ENCODE peak calls at places on chromosomes 13 and 19, in four cellular contexts. G, U, H and W are unnamed samples.

GRCh38 chr13:49302817-49303216 is 55.1 kb downstream of the CDADC1 start:
- DNase-seq in G (no peak), H (no peak), U (no peak), W (no peak)

GRCh38 chr13:37491661-37492060 is 106.9 kb downstream of the POSTN start:
- DNase-seq in H (no peak), G (no peak), U (no peak), W (no peak)

GRCh38 chr19:29525901-29526729 is at the start of gene VSTM2B:
- DNase-seq in H (no peak), U (no peak), G (no peak), W (no peak)

GRCh38 chr13:47858678-47859050 is 142.4 kb downstream of the SUCLA2 start:
- DNase-seq in U (no peak), G (no peak), H (no peak), W (no peak)

GRCh38 chr19:19460761-19461265 is 54.5 kb downstream of the TSSK6 start:
- DNase-seq in G (no peak), H (no peak), U (no peak), W (no peak)

GRCh38 chr19:56900573-56901097 is 60.1 kb upstream of the PEG3 start:
- DNase-seq in U (no peak), H (peak; percentile 98), G (no peak), W (no peak)

GRCh38 chr13:89726690-89727435 is 1620.6 kb upstream of the MIR17HG start:
- DNase-seq in H (no peak), G (no peak), U (no peak), W (peak; percentile 22)

GRCh38 chr19:18479964-18480723 is 41.7 kb downstream of the ELL start:
- DNase-seq in U (no peak), H (no peak), G (no peak), W (no peak)

GRCh38 chr19:37669336-37669963 is 14.2 kb upstream of the ZFP30 start:
- DNase-seq in U (no peak), H (no peak), G (no peak), W (no peak)
- H3K4me3 ChIP-seq in U (no peak overlapping the region), H (no peak overlapping the region), G (no peak overlapping the region), W (no peak overlapping the region)

DNA sequence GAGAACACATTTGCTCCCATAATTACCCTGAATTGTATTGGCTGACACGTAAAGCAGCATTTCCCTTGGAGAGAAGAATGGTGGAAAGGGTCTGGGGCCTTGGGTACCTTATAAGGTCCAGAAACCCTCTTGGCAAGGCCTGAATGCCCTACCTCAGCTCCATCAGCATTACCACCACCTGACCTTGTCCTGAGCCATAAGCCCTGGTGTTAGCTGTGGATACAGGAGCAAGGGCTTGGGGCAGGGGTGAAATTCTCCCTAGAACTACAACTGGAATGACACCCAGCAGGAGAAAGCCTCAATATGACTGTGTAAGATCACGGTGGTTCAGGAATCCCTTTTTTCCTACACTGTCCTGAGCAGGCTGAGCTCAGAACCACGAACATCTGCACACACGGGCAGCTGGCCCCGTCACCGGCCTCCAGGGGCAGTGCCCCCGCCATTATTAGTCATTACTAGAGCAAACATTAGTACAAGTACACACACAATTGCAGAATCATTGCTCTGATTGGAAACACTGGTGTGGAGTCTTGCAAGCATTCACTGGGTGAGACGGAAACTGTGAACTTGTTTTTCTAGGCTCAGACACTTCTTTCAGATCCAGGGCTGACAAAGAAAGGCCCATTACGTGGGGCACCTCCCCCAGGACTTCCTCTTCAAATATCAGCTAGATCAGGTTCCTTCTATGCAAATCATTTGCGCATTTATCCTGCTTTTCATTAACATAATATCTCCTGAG is 26.7 kb upstream of the MTIF3 start:
- DNase-seq in G (no peak), H (peak; percentile 76), U (no peak), W (peak; percentile 17)
- TF ChIP-seq TCF7L2 in G (no peak), H (no peak), U (no peak), W (no peak)

GRCh38 chr19:15317392-15318011 is 14.8 kb downstream of the BRD4 start:
- DNase-seq in G (no peak), H (peak; percentile 66), U (no peak), W (no peak)

GRCh38 chr19:15321739-15322138 is 10.6 kb downstream of the BRD4 start:
- DNase-seq in G (no peak), H (no peak), U (no peak), W (no peak)

GRCh38 chr19:15318241-15318691 is 14.1 kb downstream of the BRD4 start:
- DNase-seq in H (no peak), U (no peak), G (no peak), W (no peak)

GRCh38 chr19:15323496-15324235 is 8.7 kb downstream of the BRD4 start:
- DNase-seq in G (no peak), H (peak; percentile 59), U (no peak), W (no peak)

GRCh38 chr19:15320118-15320517 is 12.2 kb downstream of the BRD4 start:
- DNase-seq in H (no peak), U (no peak), G (no peak), W (no peak)
- H3K4me3 ChIP-seq in H (no peak overlapping the region), U (no peak overlapping the region), G (no peak overlapping the region), W (no peak overlapping the region)

DNA sequence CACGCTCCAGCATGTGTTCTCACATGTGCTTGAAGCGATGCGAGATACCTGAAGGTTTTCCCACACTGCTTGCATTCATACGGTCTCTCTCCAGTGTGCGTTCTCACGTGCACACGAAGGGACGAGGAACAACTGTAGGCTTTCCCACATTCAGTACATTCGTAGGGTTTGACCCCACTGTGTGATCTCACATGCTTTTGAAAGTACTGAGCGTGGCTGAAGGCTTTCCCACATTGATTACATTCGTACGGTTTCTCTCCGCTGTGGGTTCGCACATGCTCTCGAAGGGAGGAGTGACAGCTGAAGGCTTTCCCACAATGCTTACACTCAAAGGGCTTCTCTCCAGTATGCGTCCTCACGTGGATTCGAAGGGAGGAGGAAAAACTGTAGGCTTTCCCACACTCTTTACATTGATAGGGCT is 11.3 kb downstream of the ZNF77 start:
- DNase-seq in G (no peak), U (no peak), H (no peak), W (no peak)
- TF ChIP-seq TCF7L2 in G (no peak), U (no peak), H (no peak), W (no peak)